ENCODE peak calls at places on chromosomes 7 and 10, in five cellular contexts. E is HCT116, L is Panc1, Q is HepG2, G is SK-N-SH. B is an unnamed sample.
A peak's percentile ranks its signal among the peaks of the same experiment; 100 is the strongest.

GRCh38 chr7:27686315-27686714 is 23.6 kb upstream of the HIBADH start:
- DNase-seq in L (no peak), E (no peak), G (no peak), Q (peak; percentile 72), B (no peak)

GRCh38 chr10:73076361-73077183 is 20.1 kb downstream of the P4HA1 start:
- DNase-seq in E (no peak), Q (no peak), G (no peak), L (no peak), B (no peak)

GRCh38 chr7:33421384-33421783 is 292.0 kb downstream of the BBS9 start:
- DNase-seq in E (no peak), L (no peak), G (no peak), Q (no peak), B (no peak)

GRCh38 chr10:79981673-79982485 is 33.0 kb upstream of the SFTPD start:
- DNase-seq in L (no peak), Q (peak; percentile 6), E (peak; percentile 23), G (peak; percentile 88), B (no peak)

GRCh38 chr10:83553366-83553765 is 585.9 kb upstream of the GHITM start:
- DNase-seq in Q (no peak), G (no peak), E (no peak), L (no peak), B (no peak)

GRCh38 chr7:95493247-95493646 is 7.5 kb downstream of the ASB4 start:
- DNase-seq in G (no peak), Q (no peak), E (no peak), L (no peak), B (no peak)

GRCh38 chr10:79137404-79137803 is 68.6 kb downstream of the ZMIZ1 start:
- DNase-seq in G (no peak), E (no peak), Q (no peak), L (no peak), B (no peak)

GRCh38 chr7:899806-900205 is 23.5 kb downstream of the GET4 start:
- DNase-seq in Q (no peak), L (no peak), E (no peak), G (no peak), B (no peak)

GRCh38 chr10:66637273-66638036 is 288.4 kb upstream of the LRRTM3 start:
- DNase-seq in E (no peak), Q (no peak), G (no peak), L (no peak), B (no peak)

GRCh38 chr7:142611566-142612250 is 137.6 kb upstream of the PRSS1 start:
- DNase-seq in G (peak; percentile 68), E (no peak), Q (no peak), L (no peak), B (no peak)

GRCh38 chr10:132665946-132666732 is 119.8 kb downstream of the NKX6-2 start:
- DNase-seq in L (peak; percentile 97), Q (no peak), E (no peak), G (no peak), B (peak; percentile 22)

GRCh38 chr10:102462512-102463054 is 11.2 kb upstream of the C10orf95 start:
- DNase-seq in E (no peak), G (no peak), L (no peak), Q (no peak), B (no peak)

GRCh38 chr7:158548726-158549125 is 38.9 kb downstream of the PTPRN2 start:
- DNase-seq in G (no peak), E (no peak), L (no peak), Q (no peak), B (no peak)

GRCh38 chr7:3201306-3201705 is 99.7 kb upstream of the SDK1 start:
- DNase-seq in E (no peak), G (no peak), L (no peak), Q (no peak), B (no peak)

GRCh38 chr7:124784879-124785818 is 19.6 kb upstream of the GPR37 start:
- DNase-seq in G (peak; percentile 76), L (peak; percentile 55), Q (peak; percentile 37), E (peak; percentile 47), B (peak; percentile 57)

GRCh38 chr7:116395125-116395791 is 104.3 kb upstream of the CAV2 start:
- DNase-seq in Q (no peak), G (no peak), E (peak; percentile 69), L (peak; percentile 91), B (no peak)

GRCh38 chr10:48309711-48310226 is 3.3 kb downstream of the MAPK8 start:
- DNase-seq in G (peak; percentile 25), Q (peak; percentile 41), L (peak; percentile 67), E (peak; percentile 67), B (no peak)

GRCh38 chr10:126921974-126922525 is 16.8 kb downstream of the DOCK1 start:
- DNase-seq in G (no peak), L (no peak), E (peak; percentile 29), Q (no peak), B (no peak)

GRCh38 chr10:60303778-60304177 is 85.9 kb downstream of the ANK3 start:
- DNase-seq in G (no peak), E (no peak), Q (no peak), L (no peak), B (no peak)

GRCh38 chr7:16189026-16189715 is 232.2 kb downstream of the CRPPA start:
- DNase-seq in G (no peak), E (no peak), Q (no peak), L (no peak), B (no peak)

GRCh38 chr7:73612598-73613269 is 11.6 kb downstream of the MLXIPL start:
- DNase-seq in Q (peak; percentile 99), E (no peak), G (no peak), L (no peak), B (peak; percentile 73)

GRCh38 chr7:1227071-1227804 is 5.4 kb upstream of the UNCX start:
- DNase-seq in Q (no peak), E (no peak), G (no peak), L (no peak), B (no peak)

GRCh38 chr7:13067036-13067435 is 379.6 kb downstream of the ARL4A start:
- DNase-seq in Q (no peak), L (no peak), G (no peak), E (no peak), B (peak; percentile 25)

GRCh38 chr10:76353124-76353851 is 921.9 kb downstream of the LRMDA start:
- DNase-seq in Q (no peak), E (no peak), G (no peak), L (no peak), B (no peak)

GRCh38 chr10:1642600-1643160 is 94.6 kb downstream of the ADARB2 start:
- DNase-seq in E (no peak), G (no peak), Q (no peak), L (no peak), B (no peak)

GRCh38 chr7:123499211-123499968 is 35.0 kb downstream of the IQUB start:
- DNase-seq in G (no peak), Q (no peak), L (no peak), E (no peak), B (no peak)

GRCh38 chr7:91566333-91566732 is 302.1 kb downstream of the FZD1 start:
- DNase-seq in Q (no peak), G (peak; percentile 25), E (no peak), L (no peak), B (no peak)

GRCh38 chr10:81838950-81839349 is 36.0 kb upstream of the NRG3 start:
- DNase-seq in G (peak; percentile 14), E (no peak), Q (no peak), L (no peak), B (no peak)

GRCh38 chr10:74947781-74948401 is 121.5 kb downstream of the KAT6B start:
- DNase-seq in E (no peak), L (no peak), Q (no peak), G (peak; percentile 68), B (no peak)

GRCh38 chr7:32266932-32267475 is 196.8 kb upstream of the PDE1C start:
- DNase-seq in E (no peak), G (no peak), Q (no peak), L (no peak), B (no peak)
- TF ChIP-seq SIN3A in E (no peak), G (no peak), Q (no peak), L (no peak), B (no peak)

GRCh38 chr10:107747851-107748250 is 583.3 kb upstream of the SORCS1 start:
- DNase-seq in G (no peak), Q (no peak), L (no peak), E (no peak), B (no peak)

GRCh38 chr10:107754814-107755213 is 590.3 kb upstream of the SORCS1 start:
- DNase-seq in L (no peak), G (no peak), E (no peak), Q (no peak), B (no peak)

GRCh38 chr10:107749235-107749634 is 584.7 kb upstream of the SORCS1 start:
- DNase-seq in G (no peak), L (no peak), Q (no peak), E (no peak), B (no peak)
- TF ChIP-seq SIN3A in G (no peak), L (no peak), Q (no peak), E (no peak), B (no peak)

GRCh38 chr7:117862378-117862777 is 10.9 kb downstream of the CTTNBP2 start:
- DNase-seq in Q (peak; percentile 47), G (no peak), L (no peak), E (no peak), B (no peak)

GRCh38 chr7:117858731-117859130 is 14.5 kb downstream of the CTTNBP2 start:
- DNase-seq in L (no peak), G (no peak), Q (no peak), E (no peak), B (no peak)

GRCh38 chr7:117859246-117859812 is 13.9 kb downstream of the CTTNBP2 start:
- DNase-seq in Q (no peak), L (no peak), G (no peak), E (no peak), B (no peak)

GRCh38 chr7:117869374-117869773 is 3.9 kb downstream of the CTTNBP2 start:
- DNase-seq in E (no peak), Q (no peak), G (no peak), L (no peak), B (no peak)

DNA sequence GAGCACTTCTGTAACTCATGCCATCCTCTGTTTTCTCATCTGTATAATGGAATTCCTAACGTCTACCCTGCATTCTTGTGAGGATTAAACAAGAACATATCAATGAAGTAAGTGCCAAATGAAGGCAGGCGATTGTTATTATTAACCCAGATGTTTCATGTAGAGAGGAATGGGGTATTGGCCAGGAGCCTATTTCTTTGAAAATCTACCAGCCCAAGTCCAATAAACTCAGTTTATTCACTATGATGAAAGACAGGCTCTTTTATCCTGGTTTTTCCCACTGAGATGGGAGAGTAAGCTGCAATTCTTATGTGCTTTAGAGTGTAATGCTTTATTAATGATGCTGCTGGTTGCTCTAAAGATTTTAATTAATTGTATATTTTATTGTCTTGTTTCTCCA is 9.6 kb downstream of the CTTNBP2 start:
- DNase-seq in L (no peak), G (no peak), E (no peak), Q (no peak), B (no peak)
- TF ChIP-seq SIN3A in L (no peak), G (no peak), E (no peak), Q (no peak), B (no peak)

GRCh38 chr7:17631061-17631460 is 309.2 kb downstream of the SNX13 start:
- DNase-seq in Q (no peak), L (no peak), G (no peak), E (no peak), B (no peak)

GRCh38 chr7:17633099-17633498 is 307.2 kb downstream of the SNX13 start:
- DNase-seq in G (no peak), Q (peak; percentile 39), L (no peak), E (peak; percentile 41), B (no peak)

DNA sequence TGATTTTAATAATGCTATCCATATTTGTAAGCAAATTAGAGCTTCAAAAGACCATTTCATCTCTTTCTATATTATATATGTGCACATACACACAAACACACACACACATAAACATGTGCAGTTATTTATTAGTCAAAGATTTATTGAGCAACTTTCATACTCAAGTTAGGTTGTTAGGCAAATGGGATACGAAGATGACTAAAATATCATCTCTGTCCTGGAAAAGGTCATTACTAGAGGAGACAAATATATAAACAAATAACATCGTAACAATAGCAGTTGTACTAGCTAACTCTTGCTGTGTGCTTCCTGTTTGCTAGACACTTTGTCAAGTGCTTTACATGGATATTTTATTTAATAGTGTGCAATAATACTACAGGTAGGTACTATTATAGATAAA is 307.9 kb downstream of the SNX13 start:
- DNase-seq in G (no peak), Q (no peak), L (no peak), E (no peak), B (no peak)
- TF ChIP-seq SIN3A in G (no peak), Q (no peak), L (no peak), E (no peak), B (no peak)

B was measured in K562.